ENCODE peak calls at places on chromosome 4, in five cellular contexts. Q is activated CD8-positive, alpha-beta memory T cell treated with anti-CD3 and anti-CD28 coated beads, Interleukin-2, amount 50 U/mL, for 4 hours; H is Calu3; P is islet precursor cell; T is cardiac fibroblast. K is an unnamed sample.

GRCh38 chr4:3434891-3435683 is 6.7 kb upstream of the HGFAC start:
- DNase-seq in Q (no peak), H (no peak), P (no peak), T (no peak), K (no peak)

GRCh38 chr4:154620111-154620510 is 7.7 kb upstream of the FGG start:
- DNase-seq in Q (no peak), H (no peak), P (no peak), T (no peak), K (no peak)

GRCh38 chr4:118281611-118282442 is 71.0 kb downstream of the PRSS12 start:
- DNase-seq in Q (no peak), H (no peak), P (peak), T (peak), K (no peak)

GRCh38 chr4:101420661-101421060 is 73.3 kb upstream of the PPP3CA start:
- DNase-seq in Q (no peak), H (no peak), P (no peak), T (no peak), K (no peak)

GRCh38 chr4:180960758-180961401 is 1282.3 kb upstream of the TENM3 start:
- DNase-seq in Q (no peak), H (no peak), P (peak), T (no peak), K (no peak)

GRCh38 chr4:71184195-71184781 is 154.5 kb upstream of the SLC4A4 start:
- DNase-seq in Q (peak), H (peak), P (no peak), T (peak), K (peak)

GRCh38 chr4:11402192-11402591 is 26.5 kb downstream of the HS3ST1 start:
- DNase-seq in Q (no peak), H (no peak), P (no peak), T (no peak), K (no peak)

GRCh38 chr4:179803857-179804256 is 2361.6 kb upstream of the AGA start:
- DNase-seq in Q (no peak), H (no peak), P (no peak), T (no peak), K (no peak)

GRCh38 chr4:186104114-186104894 is at the start of gene FAM149A:
- DNase-seq in Q (peak), H (peak), P (peak), T (no peak), K (peak)

GRCh38 chr4:54499308-54500074 is 158.3 kb upstream of the KIT start:
- DNase-seq in Q (no peak), H (no peak), P (peak), T (no peak), K (no peak)

GRCh38 chr4:143432258-143432591 is 81.3 kb upstream of the SMARCA5 start:
- DNase-seq in Q (no peak), H (no peak), P (no peak), T (no peak), K (no peak)

GRCh38 chr4:30757357-30757756 is 37.2 kb downstream of the PCDH7 start:
- DNase-seq in Q (no peak), H (peak), P (no peak), T (peak), K (no peak)

GRCh38 chr4:183987987-183988392 is 82.9 kb downstream of the STOX2 start:
- DNase-seq in Q (no peak), H (peak), P (peak), T (peak), K (peak)

GRCh38 chr4:122218762-122219161 is 66.6 kb downstream of the BLTP1 start:
- DNase-seq in Q (no peak), H (no peak), P (no peak), T (peak), K (peak)

GRCh38 chr4:164614999-164615398 is 138.9 kb upstream of the SMIM31 start:
- DNase-seq in Q (no peak), H (no peak), P (peak), T (no peak), K (no peak)

GRCh38 chr4:68182382-68182820 is 52.7 kb upstream of the TMPRSS11F start:
- DNase-seq in Q (no peak), H (no peak), P (no peak), T (no peak), K (no peak)

GRCh38 chr4:48484494-48485168 is 1.5 kb downstream of the SLC10A4 start:
- DNase-seq in Q (no peak), H (no peak), P (no peak), T (no peak), K (no peak)

GRCh38 chr4:180669637-180670036 is 1573.6 kb upstream of the TENM3 start:
- DNase-seq in Q (no peak), H (no peak), P (no peak), T (no peak), K (no peak)

GRCh38 chr4:151117371-151117962 is 18.0 kb downstream of the RPS3A start:
- DNase-seq in Q (peak), H (peak), P (peak), T (peak), K (peak)

GRCh38 chr4:102299708-102300107 is 45.6 kb downstream of the SLC39A8 start:
- DNase-seq in Q (peak), H (peak), P (peak), T (peak), K (peak)

GRCh38 chr4:169267070-169267469 is 3.7 kb downstream of the SH3RF1 start:
- DNase-seq in Q (no peak), H (no peak), P (no peak), T (no peak), K (no peak)

GRCh38 chr4:64158648-64159326 is 250.5 kb downstream of the TECRL start:
- DNase-seq in Q (no peak), H (peak), P (peak), T (peak), K (peak)

GRCh38 chr4:161256716-161257115 is 907.1 kb downstream of the FSTL5 start:
- DNase-seq in Q (no peak), H (no peak), P (no peak), T (no peak), K (peak)

GRCh38 chr4:146132445-146132844 is 43.1 kb upstream of the LSM6 start:
- DNase-seq in Q (no peak), H (no peak), P (no peak), T (no peak), K (no peak)

GRCh38 chr4:145539677-145540076 is 58.0 kb downstream of the SMAD1 start:
- DNase-seq in Q (no peak), H (no peak), P (no peak), T (no peak), K (no peak)

GRCh38 chr4:38319456-38320348 is 344.3 kb upstream of the KLF3 start:
- DNase-seq in Q (peak), H (peak), P (peak), T (peak), K (peak)

GRCh38 chr4:87543835-87544461 is 14.8 kb upstream of the SPARCL1 start:
- DNase-seq in Q (no peak), H (peak), P (no peak), T (peak), K (peak)

GRCh38 chr4:44447563-44448504 is 775 bp downstream of the KCTD8 start:
- DNase-seq in Q (no peak), H (no peak), P (peak), T (peak), K (no peak)

GRCh38 chr4:25590171-25590570 is 65.5 kb upstream of the SLC34A2 start:
- DNase-seq in Q (no peak), H (no peak), P (no peak), T (no peak), K (no peak)

GRCh38 chr4:7817877-7818675 is 121.6 kb downstream of the AFAP1 start:
- DNase-seq in Q (no peak), H (no peak), P (no peak), T (peak), K (no peak)

GRCh38 chr4:149987330-149987751 is 90.9 kb upstream of the DCLK2 start:
- DNase-seq in Q (no peak), H (no peak), P (no peak), T (peak), K (no peak)

GRCh38 chr4:141686146-141686775 is 49.9 kb downstream of the IL15 start:
- DNase-seq in Q (no peak), H (peak), P (no peak), T (peak), K (no peak)

GRCh38 chr4:184856277-184856609 is 30.5 kb upstream of the ACSL1 start:
- DNase-seq in Q (no peak), H (no peak), P (no peak), T (no peak), K (no peak)

K was measured in HuH-7.